ENCODE peak calls at places on chromosomes 4 and X, in seven cellular contexts. U, J, A, F, M, Q and G are unnamed samples.

GRCh38 chr4:8515316-8516060 is 64.7 kb upstream of the GPR78 start:
- DNase-seq in U (no peak), J (no peak), A (no peak), F (no peak), M (no peak), Q (no peak), G (no peak)

GRCh38 chr4:6198278-6198677 is 2.1 kb downstream of the JAKMIP1 start:
- DNase-seq in U (no peak), J (no peak), A (peak; percentile 35), F (no peak), M (no peak), Q (no peak), G (no peak)

GRCh38 chr4:97911236-97911906 is 231.9 kb downstream of the STPG2 start:
- DNase-seq in U (no peak), J (no peak), A (no peak), F (no peak), M (no peak), Q (no peak), G (no peak)

GRCh38 chrX:104084534-104085277 is 8.7 kb upstream of the TMSB15C start:
- DNase-seq in U (no peak), J (no peak), A (no peak), F (no peak), M (no peak), Q (no peak), G (no peak)

GRCh38 chr4:186724861-186725419 is 1.3 kb upstream of the FAT1 start:
- DNase-seq in U (no peak), J (no peak), A (no peak), F (no peak), M (no peak), Q (no peak), G (peak; percentile 56)

GRCh38 chrX:10906861-10907260 is 204.3 kb upstream of the HCCS start:
- DNase-seq in U (no peak), J (no peak), A (no peak), F (no peak), M (no peak), Q (no peak), G (no peak)

GRCh38 chr4:2930821-2931764 is 32.1 kb downstream of the NOP14 start:
- DNase-seq in U (peak; percentile 50), J (no peak), A (peak; percentile 72), F (peak; percentile 74), M (no peak), Q (peak; percentile 21), G (no peak)

GRCh38 chr4:56655627-56656345 is 25.3 kb downstream of the HOPX start:
- DNase-seq in U (no peak), J (no peak), A (no peak), F (peak; percentile 64), M (no peak), Q (peak; percentile 18), G (peak; percentile 14)

GRCh38 chr4:84324850-84325249 is 174.2 kb downstream of the NKX6-1 start:
- DNase-seq in U (no peak), J (no peak), A (no peak), F (no peak), M (no peak), Q (no peak), G (no peak)

GRCh38 chr4:127708985-127709384 is 21.2 kb upstream of the SLC25A31 start:
- DNase-seq in U (no peak), J (peak; percentile 65), A (no peak), F (no peak), M (no peak), Q (no peak), G (peak; percentile 95)

GRCh38 chr4:180664766-180665368 is 1578.3 kb upstream of the TENM3 start:
- DNase-seq in U (peak; percentile 27), J (peak; percentile 66), A (no peak), F (peak; percentile 66), M (peak; percentile 78), Q (no peak), G (peak; percentile 64)

GRCh38 chrX:23557070-23557469 is 110.2 kb upstream of the PRDX4 start:
- DNase-seq in U (no peak), J (peak; percentile 53), A (no peak), F (no peak), M (no peak), Q (no peak), G (no peak)

GRCh38 chrX:131081772-131082755 is 23.9 kb downstream of the ARHGAP36 start:
- DNase-seq in U (no peak), J (no peak), A (no peak), F (no peak), M (no peak), Q (no peak), G (no peak)

GRCh38 chr4:152684007-152684406 is 4.2 kb upstream of the TMEM154 start:
- DNase-seq in U (no peak), J (no peak), A (no peak), F (no peak), M (no peak), Q (peak; percentile 36), G (no peak)

GRCh38 chr4:98658287-98659105 is at the start of gene TSPAN5:
- DNase-seq in U (peak; percentile 78), J (peak; percentile 12), A (peak; percentile 85), F (peak; percentile 75), M (peak; percentile 65), Q (peak; percentile 79), G (peak; percentile 71)

GRCh38 chrX:51837926-51838325 is 55.5 kb upstream of the MAGED1 start:
- DNase-seq in U (no peak), J (no peak), A (no peak), F (peak; percentile 65), M (peak; percentile 66), Q (peak; percentile 48), G (peak; percentile 27)

DNA sequence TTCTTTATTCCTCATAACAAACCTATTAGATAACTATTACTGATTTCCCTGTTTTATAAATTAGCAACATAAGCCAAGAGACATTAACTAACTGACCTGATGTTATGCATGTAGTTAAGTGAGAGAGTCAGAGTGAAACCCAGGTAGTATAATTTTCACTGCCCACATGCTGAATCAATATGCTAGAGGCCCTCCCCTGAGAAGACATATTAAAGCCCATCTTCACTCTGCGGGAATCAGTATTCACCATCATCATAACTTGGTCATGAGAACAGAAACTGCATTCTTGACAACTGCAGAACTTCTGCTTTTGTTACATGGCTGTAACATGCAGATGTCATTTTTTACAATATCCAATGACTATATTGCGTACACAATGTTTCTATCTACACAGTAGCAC is 1324.3 kb downstream of the ARAP2 start:
- DNase-seq in U (no peak), J (no peak), A (no peak), F (no peak), M (no peak), Q (no peak), G (no peak)
- H3K27ac ChIP-seq in U (no peak overlapping the region), J (no peak overlapping the region), A (no peak overlapping the region), F (no peak overlapping the region), M (no peak overlapping the region), Q (no peak overlapping the region), G (no peak overlapping the region)

GRCh38 chr4:151679247-151679646 is 81.6 kb downstream of the GATB start:
- DNase-seq in U (no peak), J (no peak), A (no peak), F (no peak), M (no peak), Q (no peak), G (no peak)
- H3K27ac ChIP-seq in U (no peak overlapping the region), J (no peak overlapping the region), A (no peak overlapping the region), F (no peak overlapping the region), M (no peak overlapping the region), Q (no peak overlapping the region), G (no peak overlapping the region)

GRCh38 chr4:168572002-168572401 is 75.2 kb downstream of the PALLD start:
- DNase-seq in U (no peak), J (no peak), A (no peak), F (no peak), M (no peak), Q (no peak), G (no peak)

GRCh38 chr4:168566736-168567135 is 69.9 kb downstream of the PALLD start:
- DNase-seq in U (no peak), J (no peak), A (no peak), F (no peak), M (no peak), Q (no peak), G (no peak)

GRCh38 chr4:168573870-168574269 is 77.0 kb downstream of the PALLD start:
- DNase-seq in U (no peak), J (no peak), A (no peak), F (no peak), M (no peak), Q (no peak), G (no peak)

GRCh38 chr4:168569909-168570276 is 73.0 kb downstream of the PALLD start:
- DNase-seq in U (no peak), J (no peak), A (no peak), F (no peak), M (no peak), Q (no peak), G (no peak)

DNA sequence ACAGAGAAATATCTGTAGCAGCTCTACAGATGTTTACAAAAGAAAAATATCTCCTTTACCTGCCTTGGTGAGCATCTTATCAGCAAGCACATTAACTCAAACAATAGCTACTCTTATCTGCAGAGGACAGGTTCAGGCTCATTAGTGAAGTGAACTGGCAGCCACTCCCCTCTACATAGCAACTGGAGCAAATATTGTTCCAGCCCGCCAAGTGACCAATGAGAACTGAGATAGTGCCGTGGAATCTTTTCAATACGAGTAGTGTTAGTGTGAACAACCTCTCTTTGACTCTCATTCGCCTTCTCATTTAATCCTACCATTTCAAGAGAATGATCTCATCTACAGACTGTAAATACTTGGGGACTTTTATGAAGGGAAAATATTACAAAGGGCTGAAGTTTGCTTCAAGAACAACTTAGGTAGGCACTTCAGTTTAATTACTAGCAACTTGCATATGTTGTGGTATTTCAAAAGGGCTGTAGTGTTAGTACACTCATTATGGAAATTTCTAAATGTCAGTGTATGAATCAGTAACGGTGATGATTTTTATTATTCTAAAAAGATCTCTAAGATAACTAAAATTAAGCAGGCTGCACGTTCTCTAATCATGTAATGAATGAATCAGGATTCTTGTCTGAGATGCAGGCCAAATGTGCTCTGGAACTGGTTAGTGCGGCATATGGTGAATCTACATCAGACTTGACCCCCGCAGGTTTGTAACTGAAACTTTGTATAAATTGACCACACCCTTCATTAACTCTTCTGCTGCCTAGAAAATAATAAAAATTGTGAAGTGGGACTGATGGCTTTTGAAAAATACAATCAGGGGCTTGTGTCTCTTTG is 72.4 kb downstream of the PALLD start:
- DNase-seq in U (no peak), J (peak; percentile 1), A (no peak), F (no peak), M (no peak), Q (no peak), G (peak; percentile 90)
- H3K27ac ChIP-seq in U (no peak overlapping the region), J (no peak overlapping the region), A (no peak overlapping the region), F (peak overlapping the region; percentile 73), M (peak overlapping the region; percentile 58), Q (peak overlapping the region; percentile 59), G (no peak overlapping the region)

GRCh38 chrX:107677501-107677901 is 49.2 kb downstream of the PRPS1 start:
- DNase-seq in U (no peak), J (no peak), A (peak; percentile 77), F (no peak), M (no peak), Q (no peak), G (no peak)

GRCh38 chrX:107676559-107677378 is 48.5 kb downstream of the PRPS1 start:
- DNase-seq in U (no peak), J (no peak), A (peak; percentile 96), F (peak; percentile 92), M (peak; percentile 91), Q (peak; percentile 84), G (peak; percentile 91)

GRCh38 chrX:107677909-107678308 is 49.6 kb downstream of the PRPS1 start:
- DNase-seq in U (no peak), J (no peak), A (peak; percentile 73), F (no peak), M (no peak), Q (peak; percentile 18), G (no peak)

GRCh38 chrX:107675823-107676555 is 47.7 kb downstream of the PRPS1 start:
- DNase-seq in U (no peak), J (no peak), A (peak; percentile 81), F (no peak), M (no peak), Q (no peak), G (peak; percentile 42)

GRCh38 chrX:107678957-107679740 is 50.8 kb downstream of the PRPS1 start:
- DNase-seq in U (no peak), J (no peak), A (peak; percentile 91), F (peak; percentile 92), M (peak; percentile 93), Q (peak; percentile 83), G (peak; percentile 51)
- H3K27ac ChIP-seq in U (no peak overlapping the region), J (no peak overlapping the region), A (peak overlapping the region; percentile 94), F (peak overlapping the region; percentile 99), M (peak overlapping the region; percentile 86), Q (peak overlapping the region; percentile 94), G (peak overlapping the region; percentile 100)